ENCODE peak calls at places on chromosome 7, in eight cellular contexts. One of them, this sample, is unnamed.

GRCh38 chr7:11607676-11608075 is 224.3 kb downstream of the THSD7A start:
- DNase-seq in GM12865: no peak
- DNase-seq in endothelial cell of umbilical vein: peak; percentile 89
- DNase-seq in endothelial cell: no peak
- DNase-seq in GM13977: no peak
- DNase-seq in body of pancreas: no peak
- DNase-seq in OCI-LY7: no peak
- DNase-seq in HepG2: no peak
- DNase-seq in this sample: no peak

GRCh38 chr7:142587578-142588191 is 161.6 kb upstream of the PRSS1 start:
- DNase-seq in GM13977: peak; percentile 62
- DNase-seq in endothelial cell: peak; percentile 36
- DNase-seq in endothelial cell of umbilical vein: peak; percentile 66
- DNase-seq in body of pancreas: peak; percentile 49
- DNase-seq in GM12865: peak; percentile 65
- DNase-seq in HepG2: peak; percentile 60
- DNase-seq in OCI-LY7: peak; percentile 61
- DNase-seq in this sample: no peak

GRCh38 chr7:117212969-117213877 is 109.6 kb downstream of the WNT2 start:
- DNase-seq in GM12865: peak; percentile 74
- DNase-seq in GM13977: peak; percentile 51
- DNase-seq in body of pancreas: peak; percentile 55
- DNase-seq in endothelial cell: peak; percentile 69
- DNase-seq in OCI-LY7: peak; percentile 49
- DNase-seq in endothelial cell of umbilical vein: peak; percentile 68
- DNase-seq in HepG2: peak; percentile 42
- DNase-seq in this sample: peak; percentile 67

GRCh38 chr7:32092346-32092745 is 22.1 kb upstream of the PDE1C start:
- DNase-seq in endothelial cell of umbilical vein: no peak
- DNase-seq in GM12865: no peak
- DNase-seq in endothelial cell: no peak
- DNase-seq in HepG2: no peak
- DNase-seq in OCI-LY7: no peak
- DNase-seq in GM13977: no peak
- DNase-seq in body of pancreas: no peak
- DNase-seq in this sample: no peak

GRCh38 chr7:95794917-95795515 is 22.7 kb downstream of the DYNC1I1 start:
- DNase-seq in HepG2: peak; percentile 24
- DNase-seq in body of pancreas: no peak
- DNase-seq in GM13977: no peak
- DNase-seq in endothelial cell: peak; percentile 9
- DNase-seq in OCI-LY7: peak; percentile 43
- DNase-seq in GM12865: peak; percentile 50
- DNase-seq in endothelial cell of umbilical vein: peak; percentile 18
- DNase-seq in this sample: no peak

GRCh38 chr7:20132596-20132995 is 84.6 kb downstream of the MACC1 start:
- DNase-seq in GM12865: no peak
- DNase-seq in body of pancreas: no peak
- DNase-seq in OCI-LY7: no peak
- DNase-seq in HepG2: no peak
- DNase-seq in GM13977: no peak
- DNase-seq in endothelial cell of umbilical vein: no peak
- DNase-seq in endothelial cell: no peak
- DNase-seq in this sample: no peak

GRCh38 chr7:67311901-67312300 is 315.3 kb downstream of the TYW1 start:
- DNase-seq in HepG2: no peak
- DNase-seq in endothelial cell: no peak
- DNase-seq in endothelial cell of umbilical vein: no peak
- DNase-seq in body of pancreas: no peak
- DNase-seq in GM12865: no peak
- DNase-seq in OCI-LY7: no peak
- DNase-seq in GM13977: no peak
- DNase-seq in this sample: no peak

GRCh38 chr7:158700008-158700407 is 4.6 kb downstream of the NCAPG2 start:
- DNase-seq in endothelial cell of umbilical vein: no peak
- DNase-seq in GM12865: no peak
- DNase-seq in endothelial cell: no peak
- DNase-seq in GM13977: no peak
- DNase-seq in HepG2: no peak
- DNase-seq in body of pancreas: no peak
- DNase-seq in OCI-LY7: no peak
- DNase-seq in this sample: no peak

GRCh38 chr7:5139998-5140397 is 50.0 kb upstream of the WIPI2 start:
- DNase-seq in HepG2: peak; percentile 32
- DNase-seq in endothelial cell: peak; percentile 55
- DNase-seq in body of pancreas: peak; percentile 30
- DNase-seq in OCI-LY7: peak; percentile 57
- DNase-seq in endothelial cell of umbilical vein: peak; percentile 31
- DNase-seq in GM12865: peak; percentile 56
- DNase-seq in GM13977: peak; percentile 49
- DNase-seq in this sample: peak; percentile 53

GRCh38 chr7:122578350-122578749 is 120.6 kb downstream of the RNF133 start:
- DNase-seq in endothelial cell of umbilical vein: no peak
- DNase-seq in endothelial cell: no peak
- DNase-seq in body of pancreas: no peak
- DNase-seq in GM13977: no peak
- DNase-seq in GM12865: no peak
- DNase-seq in HepG2: no peak
- DNase-seq in OCI-LY7: no peak
- DNase-seq in this sample: no peak

GRCh38 chr7:69018200-69018599 is 580.1 kb upstream of the AUTS2 start:
- DNase-seq in HepG2: no peak
- DNase-seq in OCI-LY7: peak; percentile 17
- DNase-seq in endothelial cell: no peak
- DNase-seq in endothelial cell of umbilical vein: no peak
- DNase-seq in GM13977: no peak
- DNase-seq in body of pancreas: no peak
- DNase-seq in GM12865: no peak
- DNase-seq in this sample: no peak

GRCh38 chr7:28037220-28038010 is 143.2 kb downstream of the JAZF1 start:
- DNase-seq in HepG2: peak; percentile 56
- DNase-seq in GM12865: peak; percentile 75
- DNase-seq in endothelial cell: no peak
- DNase-seq in GM13977: peak; percentile 44
- DNase-seq in OCI-LY7: no peak
- DNase-seq in endothelial cell of umbilical vein: peak; percentile 95
- DNase-seq in body of pancreas: no peak
- DNase-seq in this sample: peak; percentile 48

GRCh38 chr7:100942038-100942774 is 7.1 kb upstream of the MUC3A start:
- DNase-seq in OCI-LY7: no peak
- DNase-seq in HepG2: no peak
- DNase-seq in GM13977: no peak
- DNase-seq in endothelial cell of umbilical vein: peak; percentile 83
- DNase-seq in endothelial cell: no peak
- DNase-seq in body of pancreas: no peak
- DNase-seq in GM12865: no peak
- DNase-seq in this sample: no peak

GRCh38 chr7:102101926-102102325 is 184.7 kb upstream of the SH2B2 start:
- DNase-seq in endothelial cell: no peak
- DNase-seq in endothelial cell of umbilical vein: no peak
- DNase-seq in body of pancreas: no peak
- DNase-seq in HepG2: no peak
- DNase-seq in GM13977: no peak
- DNase-seq in OCI-LY7: no peak
- DNase-seq in GM12865: no peak
- DNase-seq in this sample: no peak

GRCh38 chr7:129571201-129571600 is 40.3 kb upstream of the NRF1 start:
- DNase-seq in GM13977: no peak
- DNase-seq in endothelial cell of umbilical vein: no peak
- DNase-seq in body of pancreas: no peak
- DNase-seq in OCI-LY7: no peak
- DNase-seq in endothelial cell: no peak
- DNase-seq in HepG2: no peak
- DNase-seq in GM12865: no peak
- DNase-seq in this sample: no peak

GRCh38 chr7:140635821-140636220 is 4.8 kb downstream of the DENND2A start:
- DNase-seq in GM12865: no peak
- DNase-seq in GM13977: no peak
- DNase-seq in endothelial cell of umbilical vein: no peak
- DNase-seq in endothelial cell: no peak
- DNase-seq in HepG2: no peak
- DNase-seq in OCI-LY7: no peak
- DNase-seq in body of pancreas: no peak
- DNase-seq in this sample: no peak

GRCh38 chr7:140639366-140640053 is 1.1 kb downstream of the DENND2A start:
- DNase-seq in body of pancreas: no peak
- DNase-seq in endothelial cell of umbilical vein: no peak
- DNase-seq in OCI-LY7: no peak
- DNase-seq in HepG2: no peak
- DNase-seq in endothelial cell: peak; percentile 32
- DNase-seq in GM12865: no peak
- DNase-seq in GM13977: no peak
- DNase-seq in this sample: peak; percentile 48

GRCh38 chr7:140640727-140641531 is at the start of gene DENND2A:
- DNase-seq in OCI-LY7: no peak
- DNase-seq in endothelial cell: peak; percentile 83
- DNase-seq in body of pancreas: peak; percentile 47
- DNase-seq in endothelial cell of umbilical vein: peak; percentile 20
- DNase-seq in GM13977: peak; percentile 62
- DNase-seq in GM12865: no peak
- DNase-seq in HepG2: no peak
- DNase-seq in this sample: no peak

GRCh38 chr7:140640060-140640611 is 477 bp downstream of the DENND2A start:
- DNase-seq in GM12865: no peak
- DNase-seq in endothelial cell of umbilical vein: no peak
- DNase-seq in HepG2: no peak
- DNase-seq in endothelial cell: peak; percentile 68
- DNase-seq in OCI-LY7: no peak
- DNase-seq in body of pancreas: no peak
- DNase-seq in GM13977: peak; percentile 56
- DNase-seq in this sample: no peak

DNA sequence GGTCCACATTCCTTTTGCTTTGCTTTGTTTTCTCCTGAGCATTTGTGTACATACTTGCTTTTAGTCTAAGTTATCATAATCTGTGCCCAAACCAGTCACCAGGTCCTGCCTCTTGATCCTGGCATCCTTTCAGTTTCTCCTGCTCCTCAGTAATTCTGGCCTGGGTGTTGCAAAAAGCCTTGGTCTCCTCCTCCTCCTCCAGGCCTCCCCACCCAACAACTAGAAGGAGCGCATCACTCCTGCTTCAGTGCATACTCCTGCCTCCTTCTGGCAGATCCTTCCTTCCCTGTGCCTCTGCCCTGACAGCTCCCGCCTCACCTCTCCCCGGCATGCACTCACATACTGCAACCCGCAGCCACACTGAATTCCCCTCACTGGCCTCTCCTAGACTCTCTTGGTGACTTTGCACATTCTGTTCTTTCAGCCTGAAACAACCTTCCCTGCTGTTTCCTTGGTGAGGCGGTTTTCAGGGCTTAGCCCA is 2.3 kb downstream of the DENND2A start:
- DNase-seq in GM12865: no peak
- DNase-seq in endothelial cell of umbilical vein: no peak
- DNase-seq in body of pancreas: no peak
- DNase-seq in endothelial cell: no peak
- DNase-seq in OCI-LY7: no peak
- DNase-seq in GM13977: no peak
- DNase-seq in HepG2: no peak
- DNase-seq in this sample: no peak
- TF ChIP-seq CTCF in GM12865: no peak
- TF ChIP-seq CTCF in endothelial cell of umbilical vein: no peak
- TF ChIP-seq CTCF in body of pancreas: no peak
- TF ChIP-seq CTCF in endothelial cell: no peak
- TF ChIP-seq CTCF in OCI-LY7: no peak
- TF ChIP-seq CTCF in GM13977: no peak
- TF ChIP-seq CTCF in HepG2: no peak
- TF ChIP-seq CTCF in this sample: no peak

GRCh38 chr7:21167942-21168341 is 259.9 kb upstream of the SP4 start:
- DNase-seq in GM12865: no peak
- DNase-seq in HepG2: no peak
- DNase-seq in endothelial cell: no peak
- DNase-seq in endothelial cell of umbilical vein: no peak
- DNase-seq in GM13977: no peak
- DNase-seq in body of pancreas: no peak
- DNase-seq in OCI-LY7: no peak
- DNase-seq in this sample: no peak
- TF ChIP-seq CTCF in GM12865: no peak
- TF ChIP-seq CTCF in HepG2: no peak
- TF ChIP-seq CTCF in endothelial cell: no peak
- TF ChIP-seq CTCF in endothelial cell of umbilical vein: no peak
- TF ChIP-seq CTCF in GM13977: no peak
- TF ChIP-seq CTCF in body of pancreas: no peak
- TF ChIP-seq CTCF in OCI-LY7: no peak
- TF ChIP-seq CTCF in this sample: no peak

GRCh38 chr7:124152859-124153692 is 120.2 kb upstream of the TMEM229A start:
- DNase-seq in body of pancreas: no peak
- DNase-seq in HepG2: peak; percentile 27
- DNase-seq in GM12865: peak; percentile 39
- DNase-seq in GM13977: no peak
- DNase-seq in endothelial cell: peak; percentile 49
- DNase-seq in endothelial cell of umbilical vein: peak; percentile 87
- DNase-seq in OCI-LY7: peak; percentile 9
- DNase-seq in this sample: no peak
- TF ChIP-seq CTCF in body of pancreas: peak; percentile 15
- TF ChIP-seq CTCF in HepG2: peak; percentile 46
- TF ChIP-seq CTCF in GM12865: peak; percentile 31
- TF ChIP-seq CTCF in GM13977: peak; percentile 31
- TF ChIP-seq CTCF in endothelial cell: peak; percentile 49
- TF ChIP-seq CTCF in endothelial cell of umbilical vein: peak; percentile 31
- TF ChIP-seq CTCF in OCI-LY7: peak; percentile 60
- TF ChIP-seq CTCF in this sample: no peak

GRCh38 chr7:1237704-1238255 is 5.1 kb downstream of the UNCX start:
- DNase-seq in endothelial cell of umbilical vein: no peak
- DNase-seq in HepG2: no peak
- DNase-seq in GM13977: no peak
- DNase-seq in OCI-LY7: no peak
- DNase-seq in GM12865: no peak
- DNase-seq in body of pancreas: no peak
- DNase-seq in endothelial cell: no peak
- DNase-seq in this sample: no peak

GRCh38 chr7:1235501-1236131 is 2.9 kb downstream of the UNCX start:
- DNase-seq in endothelial cell: no peak
- DNase-seq in endothelial cell of umbilical vein: no peak
- DNase-seq in HepG2: no peak
- DNase-seq in GM12865: no peak
- DNase-seq in GM13977: no peak
- DNase-seq in OCI-LY7: no peak
- DNase-seq in body of pancreas: no peak
- DNase-seq in this sample: no peak

GRCh38 chr7:1236132-1236655 is 3.5 kb downstream of the UNCX start:
- DNase-seq in OCI-LY7: no peak
- DNase-seq in endothelial cell: no peak
- DNase-seq in GM12865: no peak
- DNase-seq in body of pancreas: no peak
- DNase-seq in endothelial cell of umbilical vein: no peak
- DNase-seq in GM13977: no peak
- DNase-seq in HepG2: peak; percentile 20
- DNase-seq in this sample: no peak

GRCh38 chr7:1238363-1239331 is 6.0 kb downstream of the UNCX start:
- DNase-seq in GM13977: no peak
- DNase-seq in OCI-LY7: no peak
- DNase-seq in GM12865: no peak
- DNase-seq in HepG2: no peak
- DNase-seq in endothelial cell: no peak
- DNase-seq in endothelial cell of umbilical vein: no peak
- DNase-seq in body of pancreas: no peak
- DNase-seq in this sample: no peak

GRCh38 chr7:1236831-1237701 is 4.4 kb downstream of the UNCX start:
- DNase-seq in body of pancreas: no peak
- DNase-seq in GM13977: no peak
- DNase-seq in endothelial cell: no peak
- DNase-seq in OCI-LY7: no peak
- DNase-seq in endothelial cell of umbilical vein: no peak
- DNase-seq in GM12865: no peak
- DNase-seq in HepG2: no peak
- DNase-seq in this sample: no peak
- TF ChIP-seq CTCF in body of pancreas: no peak
- TF ChIP-seq CTCF in GM13977: no peak
- TF ChIP-seq CTCF in endothelial cell: no peak
- TF ChIP-seq CTCF in OCI-LY7: no peak
- TF ChIP-seq CTCF in endothelial cell of umbilical vein: no peak
- TF ChIP-seq CTCF in GM12865: no peak
- TF ChIP-seq CTCF in HepG2: no peak
- TF ChIP-seq CTCF in this sample: no peak

This sample was measured in activated CD8-positive, alpha-beta T cell treated with anti-CD3 and anti-CD28 coated beads for 36 hours.